ENCODE peak calls at places on chromosomes 5 and 9, in five cellular contexts. F is HCT116, S is Panc1, C is HepG2, B is SK-N-SH. E is an unnamed sample.

GRCh38 chr5:170070556-170071412 is 34.9 kb upstream of the FOXI1 start:
- DNase-seq in B (peak; percentile 43), C (no peak), F (peak; percentile 16), S (no peak), E (no peak)

GRCh38 chr5:5616247-5616895 is 193.9 kb downstream of the ICE1 start:
- DNase-seq in S (no peak), F (no peak), C (no peak), B (peak; percentile 32), E (no peak)

GRCh38 chr5:95620870-95621838 is 1.3 kb downstream of the GPR150 start:
- DNase-seq in C (no peak), S (no peak), F (no peak), B (peak; percentile 80), E (no peak)

GRCh38 chr5:131694926-131695325 is 59.9 kb upstream of the RAPGEF6 start:
- DNase-seq in B (no peak), F (no peak), S (no peak), C (no peak), E (no peak)

GRCh38 chr5:10695055-10695649 is 65.9 kb downstream of the DAP start:
- DNase-seq in C (peak; percentile 16), S (peak; percentile 52), F (no peak), B (peak; percentile 83), E (peak; percentile 69)

GRCh38 chr5:173675287-173675996 is 59.0 kb upstream of the BOD1 start:
- DNase-seq in B (no peak), F (no peak), C (no peak), S (no peak), E (no peak)

GRCh38 chr5:140565780-140566095 is 1.1 kb downstream of the SLC35A4 start:
- DNase-seq in F (no peak), B (no peak), S (no peak), C (no peak), E (no peak)

GRCh38 chr5:6419340-6419852 is 29.3 kb upstream of the UBE2QL1 start:
- DNase-seq in B (no peak), S (peak; percentile 18), C (no peak), F (no peak), E (no peak)

GRCh38 chr5:142913728-142914338 is 143.7 kb downstream of the ARHGAP26 start:
- DNase-seq in B (no peak), S (no peak), C (no peak), F (no peak), E (no peak)

GRCh38 chr9:109171926-109172325 is 4.9 kb upstream of the FRRS1L start:
- DNase-seq in B (no peak), S (no peak), C (no peak), F (no peak), E (no peak)

GRCh38 chr5:173474881-173475287 is 141.6 kb downstream of the BOD1 start:
- DNase-seq in B (no peak), S (no peak), C (no peak), F (no peak), E (no peak)

GRCh38 chr9:107487521-107488399 is 1.8 kb downstream of the KLF4 start:
- DNase-seq in F (no peak), B (peak; percentile 64), C (no peak), S (no peak), E (peak; percentile 53)

GRCh38 chr5:82419559-82420332 is 141.6 kb upstream of the RPS23 start:
- DNase-seq in B (peak; percentile 32), S (no peak), F (no peak), C (no peak), E (no peak)

GRCh38 chr5:116035123-116035522 is 2.9 kb downstream of the ARL14EPL start:
- DNase-seq in C (no peak), S (no peak), B (no peak), F (no peak), E (no peak)

GRCh38 chr5:130141689-130142320 is 237.5 kb downstream of the CHSY3 start:
- DNase-seq in S (no peak), C (no peak), B (peak; percentile 0), F (no peak), E (no peak)

GRCh38 chr5:151612689-151613427 is 21.7 kb upstream of the FAT2 start:
- DNase-seq in S (no peak), B (no peak), F (peak; percentile 19), C (no peak), E (no peak)

GRCh38 chr9:79858509-79858908 is 286.7 kb downstream of the TLE4 start:
- DNase-seq in C (peak; percentile 1), B (no peak), S (peak; percentile 15), F (no peak), E (no peak)

GRCh38 chr5:13408616-13409015 is 535.9 kb downstream of the DNAH5 start:
- DNase-seq in C (no peak), B (no peak), S (no peak), F (no peak), E (no peak)

GRCh38 chr9:97571664-97572063 is 61.5 kb downstream of the TSTD2 start:
- DNase-seq in B (peak; percentile 70), F (no peak), C (no peak), S (no peak), E (no peak)

GRCh38 chr9:93612796-93613154 is 36.4 kb downstream of the PHF2 start:
- DNase-seq in F (no peak), C (no peak), B (no peak), S (no peak), E (peak; percentile 36)

GRCh38 chr9:82606761-82607382 is 456.1 kb downstream of the RASEF start:
- DNase-seq in S (peak; percentile 17), F (peak; percentile 8), B (peak; percentile 49), C (peak; percentile 69), E (peak; percentile 6)

GRCh38 chr9:86794356-86795046 is 152.8 kb downstream of the GAS1 start:
- DNase-seq in F (no peak), S (no peak), C (no peak), B (peak; percentile 37), E (no peak)

GRCh38 chr5:65663804-65664521 is 39.1 kb downstream of the SHLD3 start:
- DNase-seq in C (no peak), S (peak; percentile 18), B (peak; percentile 17), F (peak; percentile 4), E (no peak)

GRCh38 chr5:38780950-38781349 is 64.9 kb upstream of the OSMR start:
- DNase-seq in C (no peak), F (no peak), B (no peak), S (no peak), E (no peak)

DNA sequence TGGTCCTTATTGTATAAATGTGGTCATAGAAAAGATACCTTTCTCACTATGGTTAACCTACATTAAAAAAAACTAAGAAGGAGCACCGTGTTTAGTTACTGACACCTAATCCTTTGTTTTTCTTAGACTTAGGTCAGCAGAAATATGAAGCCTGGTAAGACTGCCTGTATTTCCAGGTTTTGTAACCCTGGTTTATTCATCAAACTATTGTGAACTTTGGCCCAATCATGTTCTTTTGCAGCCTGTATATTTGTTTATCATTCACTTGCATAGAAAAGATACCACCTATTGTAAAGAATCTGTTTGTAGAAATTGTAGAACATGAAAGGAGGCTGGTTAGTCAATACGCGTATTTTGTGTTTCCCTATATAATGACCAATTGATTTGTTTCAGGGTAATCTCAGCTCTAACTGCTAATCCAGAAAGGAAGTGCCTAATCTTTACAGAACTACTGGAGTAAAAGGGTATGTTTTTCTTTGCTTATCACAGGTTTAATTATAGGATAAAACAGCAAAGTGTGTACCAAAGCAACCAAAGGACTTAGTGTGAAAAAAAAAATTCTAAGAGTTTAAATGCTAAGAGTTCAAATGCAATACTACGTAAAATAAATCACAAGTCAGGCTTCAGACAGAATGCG is 103.6 kb downstream of the LURAP1L start:
- DNase-seq in F (no peak), C (peak; percentile 11), B (no peak), S (no peak), E (no peak)
- TF ChIP-seq REST in F (no peak), C (no peak), B (no peak), S (no peak), E (no peak)

GRCh38 chr5:167934561-167934971 is 356.9 kb upstream of the WWC1 start:
- DNase-seq in C (no peak), F (no peak), B (no peak), S (no peak), E (no peak)
- TF ChIP-seq POLR2AphosphoS5 in C (no peak), F (no peak), B (no peak), S (no peak), E (no peak)

GRCh38 chr5:83530186-83530585 is 58.6 kb downstream of the VCAN start:
- DNase-seq in B (no peak), F (no peak), C (no peak), S (no peak), E (no peak)
- TF ChIP-seq REST in B (no peak), F (no peak), C (no peak), S (no peak), E (no peak)

DNA sequence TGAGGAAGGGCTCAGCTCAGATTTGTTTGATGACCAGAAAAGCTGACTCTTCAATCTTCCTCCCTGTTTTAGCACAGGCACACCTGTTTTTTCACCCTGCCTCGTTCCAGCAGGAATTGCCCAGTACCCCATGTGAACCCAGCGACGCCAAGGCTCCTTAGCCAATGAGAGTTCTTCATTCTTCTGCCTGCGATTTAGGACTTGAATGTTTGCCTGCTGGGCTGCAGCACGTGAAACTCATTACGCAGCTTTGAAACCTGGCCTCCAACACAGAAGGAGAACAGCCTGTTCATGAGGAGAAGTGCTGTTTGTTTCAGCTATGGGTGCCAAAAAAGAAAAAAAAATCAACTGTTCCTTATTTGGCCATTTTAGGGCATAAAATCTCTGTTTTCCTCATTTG is 315.5 kb downstream of the TRPM3 start:
- DNase-seq in B (no peak), F (no peak), S (no peak), C (no peak), E (no peak)
- TF ChIP-seq POLR2AphosphoS5 in B (no peak), F (no peak), S (no peak), C (no peak), E (no peak)

GRCh38 chr9:136190656-136191548 is 14.0 kb downstream of the LHX3 start:
- DNase-seq in B (no peak), F (no peak), C (no peak), S (no peak), E (no peak)
- TF ChIP-seq REST in B (no peak), F (no peak), C (no peak), S (no peak), E (no peak)

GRCh38 chr5:168117469-168117868 is 174.0 kb upstream of the WWC1 start:
- DNase-seq in C (no peak), B (no peak), F (no peak), S (no peak), E (no peak)
- TF ChIP-seq POLR2AphosphoS5 in C (no peak), B (no peak), F (no peak), S (no peak), E (no peak)

GRCh38 chr5:89478856-89479255 is 595.9 kb upstream of the MEF2C start:
- DNase-seq in C (no peak), B (no peak), S (no peak), F (no peak), E (no peak)
- TF ChIP-seq REST in C (no peak), B (no peak), S (no peak), F (no peak), E (no peak)

GRCh38 chr5:56993241-56993640 is 41.3 kb upstream of the MIER3 start:
- DNase-seq in F (no peak), S (no peak), B (no peak), C (no peak), E (no peak)
- TF ChIP-seq POLR2AphosphoS5 in F (no peak), S (no peak), B (no peak), C (no peak), E (no peak)